ENCODE peak calls at places on chromosomes 16 and 17, in four cellular contexts. H is A673, S is Caco-2, I is prostate gland. T is an unnamed sample.

GRCh38 chr16:17972460-17972943 is 364.0 kb downstream of the NPIPA8 start:
- DNase-seq in H (no peak), S (no peak), I (no peak), T (no peak)

GRCh38 chr17:7822126-7822525 is 11.9 kb upstream of the KDM6B start:
- DNase-seq in H (no peak), S (no peak), I (no peak), T (no peak)

GRCh38 chr17:40448213-40448638 is 5.0 kb downstream of the IGFBP4 start:
- DNase-seq in H (no peak), S (no peak), I (no peak), T (no peak)

GRCh38 chr16:73186752-73187151 is 138.8 kb upstream of the ZFHX3 start:
- DNase-seq in H (no peak), S (no peak), I (no peak), T (no peak)

GRCh38 chr16:4140652-4141051 is 24.4 kb upstream of the ADCY9 start:
- DNase-seq in H (no peak), S (no peak), I (peak; percentile 51), T (peak; percentile 19)

GRCh38 chr17:76909971-76910760 is 42.0 kb downstream of the MGAT5B start:
- DNase-seq in H (peak; percentile 41), S (peak; percentile 88), I (peak; percentile 17), T (peak; percentile 78)

GRCh38 chr16:3119701-3120408 is 7.5 kb downstream of the ZNF205 start:
- DNase-seq in H (no peak), S (no peak), I (no peak), T (no peak)

GRCh38 chr17:37160940-37161339 is 212.2 kb downstream of the AATF start:
- DNase-seq in H (no peak), S (no peak), I (no peak), T (no peak)

GRCh38 chr16:74898667-74899066 is 86.3 kb downstream of the WDR59 start:
- DNase-seq in H (no peak), S (no peak), I (no peak), T (no peak)

GRCh38 chr16:58000706-58001676 is at the start of gene USB1:
- DNase-seq in H (peak; percentile 89), S (peak; percentile 97), I (peak; percentile 83), T (peak; percentile 69)

GRCh38 chr17:50164697-50164988 is 1.2 kb upstream of the SGCA start:
- DNase-seq in H (no peak), S (no peak), I (no peak), T (no peak)

GRCh38 chr17:51434434-51435170 is 174.3 kb downstream of the UTP18 start:
- DNase-seq in H (no peak), S (peak; percentile 2), I (no peak), T (no peak)

GRCh38 chr17:44915727-44916058 is 393 bp upstream of the GFAP start:
- DNase-seq in H (no peak), S (no peak), I (no peak), T (no peak)

GRCh38 chr16:90046122-90046970 is 27.1 kb upstream of the DBNDD1 start:
- DNase-seq in H (no peak), S (no peak), I (no peak), T (peak; percentile 65)

GRCh38 chr16:90048737-90049330 is 28.3 kb downstream of the PRDM7 start:
- DNase-seq in H (no peak), S (no peak), I (no peak), T (no peak)

GRCh38 chr16:90046971-90047713 is 27.9 kb upstream of the DBNDD1 start:
- DNase-seq in H (no peak), S (peak; percentile 82), I (peak; percentile 57), T (no peak)

GRCh38 chr16:90048347-90048722 is 28.8 kb downstream of the PRDM7 start:
- DNase-seq in H (no peak), S (no peak), I (no peak), T (no peak)

GRCh38 chr16:90047714-90048346 is 28.6 kb upstream of the DBNDD1 start:
- DNase-seq in H (no peak), S (no peak), I (no peak), T (no peak)
- H3K4me3 ChIP-seq in H (peak overlapping the region; percentile 50), S (peak overlapping the region; percentile 67), I (peak overlapping the region; percentile 35), T (no peak overlapping the region)

DNA sequence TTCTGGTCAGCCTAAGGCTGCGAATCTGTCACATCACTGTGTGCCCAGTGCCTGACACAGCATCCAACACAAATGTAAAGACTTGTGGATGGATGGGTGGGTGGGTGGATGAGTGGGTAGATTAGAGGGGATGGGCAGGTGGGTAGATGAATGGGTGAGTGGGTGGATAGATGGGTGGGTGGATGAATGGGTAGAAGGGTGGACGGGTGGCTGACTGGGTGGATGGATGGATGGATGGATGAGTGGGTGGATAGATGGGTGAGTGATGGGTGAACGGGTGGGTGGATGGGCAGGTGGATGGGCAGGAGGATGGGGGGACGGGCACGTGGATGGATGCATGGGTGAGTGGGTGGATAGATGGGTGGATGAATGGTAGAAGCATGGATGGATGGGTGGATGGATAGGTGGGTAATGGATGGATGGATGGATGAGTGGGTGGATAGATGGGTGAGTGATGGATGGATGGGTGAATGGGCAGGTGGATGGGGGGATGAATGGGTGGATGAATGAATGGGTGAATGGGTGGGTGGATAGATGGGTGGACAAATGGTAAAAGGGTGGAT is 31.1 kb upstream of the ZFPM1 start:
- DNase-seq in H (no peak), S (no peak), I (no peak), T (no peak)
- H3K27me3 ChIP-seq in H (no peaks in the 10 kb centered on the region), S (no peaks in the 10 kb centered on the region), I (no peaks in the 10 kb centered on the region), T (no peaks in the 10 kb centered on the region)

GRCh38 chr17:54694287-54694887 is 206.3 kb upstream of the TOM1L1 start:
- DNase-seq in H (peak; percentile 12), S (no peak), I (no peak), T (no peak)
- H3K36me3 ChIP-seq in H (no peaks in the 10 kb centered on the region), S (no peaks in the 10 kb centered on the region), I (no peaks in the 10 kb centered on the region), T (no peaks in the 10 kb centered on the region)

DNA sequence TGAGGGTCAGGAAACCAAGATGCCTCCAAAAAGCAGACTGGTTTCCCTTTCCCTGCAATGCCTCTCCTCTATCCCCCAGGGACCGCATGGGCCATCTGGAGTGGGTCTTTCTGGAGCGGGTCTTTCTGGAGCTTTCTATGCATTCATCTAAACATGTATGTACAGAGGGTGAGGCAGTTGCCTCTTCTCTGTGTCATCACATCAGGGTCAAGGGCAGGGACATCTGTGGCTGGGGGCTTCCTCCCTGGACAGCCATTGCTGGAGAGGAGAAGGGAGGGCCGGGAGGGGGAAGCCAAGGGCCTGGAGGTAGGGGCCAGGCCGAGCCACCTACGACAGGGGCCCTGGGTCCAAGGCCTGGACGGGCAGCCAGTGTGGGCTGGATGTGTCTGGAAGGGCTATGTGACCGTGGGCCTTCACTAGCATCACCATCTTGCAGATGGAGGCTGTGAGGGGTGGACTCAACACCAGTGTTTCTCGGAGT is 840 bp downstream of the ADCY7 start:
- DNase-seq in H (no peak), S (no peak), I (no peak), T (no peak)
- H3K4me3 ChIP-seq in H (no peak overlapping the region), S (no peak overlapping the region), I (no peak overlapping the region), T (no peak overlapping the region)

DNA sequence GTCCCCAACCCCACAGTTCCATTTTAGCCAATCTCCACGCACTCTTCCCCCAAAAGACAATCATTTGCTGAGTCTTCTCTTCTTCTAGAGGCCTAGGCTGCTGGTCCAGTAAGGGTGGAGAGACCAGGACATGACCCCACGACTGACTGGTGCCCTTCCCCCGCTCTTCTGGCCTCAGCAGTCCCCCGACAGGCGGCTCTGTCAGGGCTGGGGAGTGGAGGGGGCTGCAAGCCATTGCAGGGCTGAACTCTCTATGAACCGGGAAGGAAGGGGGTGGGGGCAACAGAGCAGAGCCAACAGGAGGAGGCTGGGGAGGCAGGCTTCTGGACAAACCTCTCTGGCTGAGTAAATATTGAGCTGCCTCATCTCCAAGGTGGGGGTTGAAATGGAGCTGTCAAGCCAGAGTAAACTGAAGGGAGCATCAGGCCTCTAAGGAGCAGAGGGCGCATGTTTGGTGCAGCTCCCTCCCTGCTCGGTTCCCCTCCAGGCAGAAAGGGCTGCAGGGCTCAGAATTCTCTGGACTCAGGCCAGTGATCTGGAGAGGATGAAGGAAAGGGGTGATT is 8.7 kb downstream of the HOXB1 start:
- DNase-seq in H (no peak), S (peak; percentile 76), I (peak; percentile 50), T (no peak)
- H3K27me3 ChIP-seq in H (peaks cover 7% of the 10 kb centered on the region), S (no peaks in the 10 kb centered on the region), I (no peaks in the 10 kb centered on the region), T (peaks cover 5% of the 10 kb centered on the region)

DNA sequence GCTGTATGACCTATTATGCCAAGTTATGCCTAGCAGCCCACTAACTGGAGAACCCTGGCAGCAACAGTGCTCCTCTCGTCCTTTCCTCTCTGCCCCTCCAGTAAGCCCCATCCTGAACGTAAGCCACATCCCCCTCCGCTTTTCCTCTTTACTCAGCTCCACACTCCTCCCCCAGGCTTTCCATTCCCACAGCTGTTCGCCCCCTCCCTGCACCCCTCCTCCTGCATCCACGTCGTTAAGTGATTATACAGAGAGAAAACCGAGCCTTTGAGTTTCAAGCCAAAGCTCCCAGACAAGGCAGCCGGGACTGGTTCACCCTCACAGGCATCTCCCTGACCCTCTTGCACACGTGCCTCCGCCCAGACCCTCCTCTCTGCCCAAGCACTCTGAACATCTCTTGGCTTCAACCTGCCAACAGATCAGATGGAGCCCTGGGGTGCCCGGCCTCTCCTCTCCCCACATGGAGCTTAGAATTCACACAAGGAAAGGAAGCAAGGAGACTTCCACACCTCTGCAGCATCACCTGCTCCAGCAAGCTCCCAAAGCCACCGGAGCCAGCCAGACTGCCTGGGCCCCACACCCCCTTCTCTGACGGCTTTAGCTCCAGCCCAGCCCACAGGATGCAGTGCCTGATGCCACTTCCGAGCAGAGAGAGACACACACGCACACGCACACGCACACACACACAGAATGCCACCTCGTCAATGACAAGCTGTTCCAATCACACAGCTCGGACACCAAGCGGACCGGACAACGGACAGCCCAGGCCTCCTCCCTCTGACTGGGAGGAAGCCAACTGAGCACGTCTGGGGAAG is 100.0 kb upstream of the CCL2 start:
- DNase-seq in H (no peak), S (no peak), I (no peak), T (no peak)
- H3K36me3 ChIP-seq in H (no peaks in the 10 kb centered on the region), S (no peaks in the 10 kb centered on the region), I (no peaks in the 10 kb centered on the region), T (no peaks in the 10 kb centered on the region)

DNA sequence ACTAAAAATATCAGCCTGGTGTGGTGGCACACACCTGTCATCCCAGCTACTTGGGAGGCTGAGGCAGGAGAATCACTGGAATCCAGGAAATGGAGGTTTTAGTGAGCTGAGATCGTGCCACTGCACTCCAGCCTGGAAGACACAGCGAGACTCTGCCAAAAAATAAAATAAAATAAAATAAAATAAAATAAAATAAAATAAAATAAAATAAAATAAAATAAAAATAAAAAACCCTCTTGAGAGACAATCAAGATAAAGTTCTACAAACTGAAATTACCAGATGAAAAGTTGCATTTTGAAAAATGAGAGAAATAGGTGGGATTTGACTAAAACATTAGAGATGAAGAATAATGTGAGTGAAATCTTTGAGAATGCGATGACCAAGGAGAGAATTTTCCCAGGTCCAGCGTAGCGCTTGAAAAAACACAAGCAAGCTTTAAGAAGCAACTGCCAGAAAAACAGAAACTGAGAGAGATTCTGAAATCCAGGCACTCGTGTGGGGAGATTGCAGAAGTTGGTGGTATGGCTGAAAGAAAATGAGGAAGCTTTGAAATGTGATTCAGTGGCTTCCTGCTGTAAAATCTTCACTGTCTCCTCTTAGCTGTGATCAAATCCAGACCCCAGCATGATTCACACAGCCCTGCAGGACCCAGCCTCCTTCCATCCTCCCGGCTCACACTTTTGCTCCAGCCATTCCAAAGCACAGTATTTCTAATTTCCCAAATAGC is 8.1 kb upstream of the CD300E start:
- DNase-seq in H (no peak), S (no peak), I (no peak), T (no peak)
- H3K4me3 ChIP-seq in H (no peak overlapping the region), S (no peak overlapping the region), I (no peak overlapping the region), T (no peak overlapping the region)

GRCh38 chr17:49132699-49133364 is at the start of gene B4GALNT2:
- DNase-seq in H (no peak), S (peak; percentile 79), I (no peak), T (no peak)

GRCh38 chr17:49125449-49125848 is 7.1 kb upstream of the B4GALNT2 start:
- DNase-seq in H (no peak), S (no peak), I (no peak), T (no peak)

GRCh38 chr17:49132317-49132698 is 261 bp upstream of the B4GALNT2 start:
- DNase-seq in H (no peak), S (no peak), I (no peak), T (no peak)

GRCh38 chr17:49136335-49136734 is 3.8 kb downstream of the B4GALNT2 start:
- DNase-seq in H (no peak), S (no peak), I (no peak), T (no peak)

GRCh38 chr17:49130891-49131290 is 1.7 kb upstream of the B4GALNT2 start:
- DNase-seq in H (no peak), S (no peak), I (no peak), T (no peak)
- H3K27me3 ChIP-seq in H (peaks cover 27% of the 10 kb centered on the region), S (peaks cover 2% of the 10 kb centered on the region), I (peaks cover 3% of the 10 kb centered on the region), T (peaks cover 6% of the 10 kb centered on the region)

T was measured in HAP-1.